ENCODE peak calls at places on chromosomes 13 and 19, in five cellular contexts. B, U, Z, L and I are unnamed samples.

GRCh38 chr19:40225440-40226305 is 816 bp downstream of the CCNP start:
- DNase-seq in B (peak; percentile 40), U (peak; percentile 12), Z (peak; percentile 30), L (no peak), I (peak; percentile 50)

GRCh38 chr19:29520390-29520789 is 5.4 kb upstream of the VSTM2B start:
- DNase-seq in B (no peak), U (no peak), Z (no peak), L (no peak), I (no peak)

GRCh38 chr19:39381910-39382611 is 8.8 kb downstream of the PAF1 start:
- DNase-seq in B (peak; percentile 11), U (no peak), Z (no peak), L (no peak), I (no peak)

GRCh38 chr13:72149701-72150100 is 282.7 kb upstream of the DACH1 start:
- DNase-seq in B (no peak), U (no peak), Z (no peak), L (no peak), I (no peak)

GRCh38 chr19:7928741-7929701 is 3.1 kb upstream of the CTXN1 start:
- DNase-seq in B (peak; percentile 79), U (peak; percentile 44), Z (peak; percentile 72), L (peak; percentile 63), I (peak; percentile 87)

GRCh38 chr13:43363156-43363918 is 340.0 kb downstream of the DNAJC15 start:
- DNase-seq in B (peak; percentile 89), U (peak; percentile 60), Z (peak; percentile 23), L (no peak), I (peak; percentile 62)

GRCh38 chr19:5618591-5618990 is 4.0 kb downstream of the SAFB2 start:
- DNase-seq in B (no peak), U (no peak), Z (no peak), L (no peak), I (no peak)

GRCh38 chr19:35534803-35535480 is 1.7 kb downstream of the GAPDHS start:
- DNase-seq in B (no peak), U (no peak), Z (no peak), L (no peak), I (no peak)

GRCh38 chr13:114249062-114249461 is 14.4 kb downstream of the CDC16 start:
- DNase-seq in B (no peak), U (no peak), Z (no peak), L (no peak), I (no peak)

GRCh38 chr19:29603308-29603707 is 2.8 kb upstream of the POP4 start:
- DNase-seq in B (no peak), U (no peak), Z (no peak), L (no peak), I (no peak)

GRCh38 chr19:35623327-35624010 is 5.4 kb upstream of the RBM42 start:
- DNase-seq in B (no peak), U (no peak), Z (no peak), L (no peak), I (no peak)

GRCh38 chr13:29532821-29533220 is 62.7 kb downstream of the SLC7A1 start:
- DNase-seq in B (no peak), U (no peak), Z (no peak), L (no peak), I (no peak)

GRCh38 chr19:18205180-18205915 is 1.5 kb upstream of the RAB3A start:
- DNase-seq in B (peak; percentile 71), U (peak; percentile 37), Z (peak; percentile 69), L (no peak), I (peak; percentile 84)